ENCODE peak calls at places on chromosomes 12 and 14, in seven cellular contexts. Y, O, E, I, F, B and A are unnamed samples.

GRCh38 chr14:91872517-91873470 is 5.5 kb upstream of the TC2N start:
- DNase-seq in Y (peak), I (no peak), O (no peak), B (no peak), F (no peak), E (no peak), A (no peak)

GRCh38 chr12:120024193-120024592 is 35.2 kb downstream of the BICDL1 start:
- DNase-seq in B (no peak), E (no peak), O (no peak), F (no peak), I (no peak), Y (no peak), A (no peak)

GRCh38 chr12:112466011-112466422 is 47.3 kb downstream of the PTPN11 start:
- DNase-seq in B (no peak), E (no peak), F (no peak), O (no peak), I (no peak), Y (no peak), A (no peak)

GRCh38 chr12:99110866-99111265 is 465.8 kb downstream of the APAF1 start:
- DNase-seq in F (no peak), O (no peak), I (no peak), Y (no peak), B (peak), E (no peak), A (no peak)

GRCh38 chr14:24943024-24943423 is 106.9 kb downstream of the STXBP6 start:
- DNase-seq in F (no peak), B (peak), E (no peak), Y (no peak), O (no peak), I (no peak), A (no peak)

GRCh38 chr12:27549231-27549800 is 25.3 kb downstream of the PPFIBP1 start:
- DNase-seq in B (no peak), E (peak), O (peak), Y (no peak), F (no peak), I (peak), A (peak)

GRCh38 chr12:24554612-24555300 is 394.1 kb downstream of the BCAT1 start:
- DNase-seq in Y (no peak), F (no peak), O (no peak), I (no peak), E (no peak), B (no peak), A (no peak)

GRCh38 chr12:110903511-110903910 is 16.9 kb downstream of the MYL2 start:
- DNase-seq in O (no peak), E (no peak), I (no peak), F (no peak), B (no peak), Y (no peak), A (no peak)

GRCh38 chr12:805022-805632 is 52.7 kb downstream of the WNK1 start:
- DNase-seq in E (no peak), I (no peak), B (no peak), O (no peak), F (no peak), Y (no peak), A (no peak)

GRCh38 chr14:99875421-99875820 is 82.2 kb downstream of the EML1 start:
- DNase-seq in O (no peak), I (no peak), F (no peak), E (no peak), Y (no peak), B (no peak), A (no peak)

GRCh38 chr12:12507121-12507520 is 55.5 kb downstream of the DUSP16 start:
- DNase-seq in Y (no peak), O (no peak), E (peak), I (no peak), F (no peak), B (no peak), A (no peak)

GRCh38 chr12:124036117-124037109 is 63.4 kb downstream of the ZNF664 start:
- DNase-seq in B (peak), Y (peak), I (peak), O (peak), E (peak), F (peak), A (peak)

GRCh38 chr14:84891414-84891813 is 638.5 kb upstream of the FLRT2 start:
- DNase-seq in I (no peak), Y (no peak), F (no peak), E (no peak), B (no peak), O (no peak), A (no peak)

GRCh38 chr12:84508943-84509342 is 403.7 kb downstream of the SLC6A15 start:
- DNase-seq in F (no peak), Y (no peak), B (no peak), O (no peak), I (no peak), E (no peak), A (no peak)

GRCh38 chr12:29155079-29155478 is 6.0 kb downstream of the FAR2 start:
- DNase-seq in O (no peak), B (no peak), I (no peak), E (peak), Y (no peak), F (no peak), A (no peak)

GRCh38 chr12:132077322-132078100 is 66.6 kb downstream of the DDX51 start:
- DNase-seq in Y (no peak), E (no peak), O (no peak), I (no peak), F (no peak), B (no peak), A (no peak)

GRCh38 chr12:83181074-83181473 is 494.4 kb downstream of the TMTC2 start:
- DNase-seq in E (no peak), B (no peak), O (no peak), F (no peak), Y (no peak), I (no peak), A (no peak)

GRCh38 chr14:54823757-54824549 is 78.7 kb downstream of the GCH1 start:
- DNase-seq in I (no peak), O (no peak), F (no peak), B (no peak), E (no peak), Y (no peak), A (no peak)

GRCh38 chr14:106393742-106394141 is 867.4 kb downstream of the TMEM121 start:
- DNase-seq in I (no peak), O (no peak), F (no peak), Y (no peak), E (no peak), B (no peak), A (no peak)

GRCh38 chr12:125376422-125376821 is 311.2 kb downstream of the AACS start:
- DNase-seq in Y (no peak), B (no peak), F (no peak), O (no peak), E (no peak), I (no peak), A (no peak)

GRCh38 chr14:52808101-52808500 is 16.7 kb upstream of the GNPNAT1 start:
- DNase-seq in O (no peak), Y (no peak), B (no peak), I (no peak), E (no peak), F (no peak), A (no peak)

GRCh38 chr12:118259079-118259478 is 113.6 kb downstream of the TAOK3 start:
- DNase-seq in I (no peak), F (no peak), B (no peak), Y (no peak), O (no peak), E (peak), A (no peak)

GRCh38 chr12:2743478-2743877 is 51.3 kb upstream of the FKBP4 start:
- DNase-seq in I (no peak), B (no peak), E (no peak), Y (no peak), O (no peak), F (no peak), A (no peak)

GRCh38 chr12:6532051-6532926 is 2.0 kb upstream of the GAPDH start:
- DNase-seq in F (peak), O (peak), Y (peak), E (peak), B (no peak), I (peak), A (peak)

GRCh38 chr14:93858896-93859295 is 68.2 kb upstream of the FAM181A start:
- DNase-seq in I (no peak), Y (no peak), E (no peak), O (no peak), B (no peak), F (no peak), A (no peak)